ENCODE peak calls at places on chromosomes 1 and 21, in four cellular contexts. R is NB4, B is iris pigment epithelial cell, D is hepatic stellate cell. U is an unnamed sample.

GRCh38 chr1:205861540-205861939 is 11.6 kb upstream of the PM20D1 start:
- DNase-seq in R (no peak), B (no peak), D (no peak), U (no peak)

GRCh38 chr21:39972976-39973375 is 105.7 kb downstream of the PCP4 start:
- DNase-seq in R (no peak), B (no peak), D (no peak), U (no peak)

GRCh38 chr1:75412616-75413015 is 198.3 kb downstream of the SLC44A5 start:
- DNase-seq in R (no peak), B (no peak), D (no peak), U (peak)

GRCh38 chr21:25925936-25926335 is 191.2 kb downstream of the GABPA start:
- DNase-seq in R (no peak), B (peak), D (no peak), U (no peak)

GRCh38 chr1:171898956-171899355 is 57.7 kb downstream of the DNM3 start:
- DNase-seq in R (no peak), B (no peak), D (no peak), U (peak)

GRCh38 chr1:155166006-155166372 is 7.1 kb downstream of the KRTCAP2 start:
- DNase-seq in R (no peak), B (no peak), D (no peak), U (no peak)

GRCh38 chr1:234559917-234560676 is 49.9 kb downstream of the IRF2BP2 start:
- DNase-seq in R (no peak), B (no peak), D (no peak), U (no peak)

GRCh38 chr1:89607156-89607555 is 25.8 kb upstream of the LRRC8C start:
- DNase-seq in R (no peak), B (no peak), D (no peak), U (no peak)

GRCh38 chr1:9680828-9681227 is 29.3 kb downstream of the PIK3CD start:
- DNase-seq in R (no peak), B (no peak), D (no peak), U (no peak)

GRCh38 chr1:175845371-175845770 is 102.0 kb upstream of the TNR start:
- DNase-seq in R (no peak), B (no peak), D (no peak), U (no peak)

GRCh38 chr1:31702836-31703404 is 897 bp downstream of the COL16A1 start:
- DNase-seq in R (no peak), B (no peak), D (no peak), U (no peak)

GRCh38 chr1:50705699-50706098 is 254.4 kb downstream of the FAF1 start:
- DNase-seq in R (no peak), B (no peak), D (no peak), U (peak)

GRCh38 chr1:58968360-58968952 is 184.6 kb upstream of the JUN start:
- DNase-seq in R (no peak), B (peak), D (no peak), U (no peak)

GRCh38 chr1:46479744-46480350 is 9.8 kb upstream of the DMBX1 start:
- DNase-seq in R (no peak), B (no peak), D (no peak), U (no peak)

GRCh38 chr1:113369715-113370114 is 20.6 kb upstream of the MAGI3 start:
- DNase-seq in R (no peak), B (no peak), D (no peak), U (no peak)

GRCh38 chr1:60149254-60149653 is 75.7 kb upstream of the C1orf87 start:
- DNase-seq in R (no peak), B (no peak), D (no peak), U (no peak)

GRCh38 chr1:109621402-109622101 is 1.9 kb downstream of the AMPD2 start:
- DNase-seq in R (no peak), B (no peak), D (peak), U (no peak)

GRCh38 chr21:39050839-39051560 is 132.3 kb downstream of the PSMG1 start:
- DNase-seq in R (no peak), B (no peak), D (no peak), U (no peak)